ENCODE peak calls at places on chromosomes 5 and 9, in nine cellular contexts. M, D, Y, N, F, O, L, T and B are unnamed samples.

GRCh38 chr5:61999371-61999770 is 306.6 kb upstream of the KIF2A start:
- DNase-seq in T (no peak), M (no peak), L (no peak), N (no peak), D (no peak), O (no peak), F (no peak), Y (no peak), B (no peak)

GRCh38 chr5:68224561-68225187 is 9.1 kb downstream of the PIK3R1 start:
- DNase-seq in N (peak), O (no peak), D (no peak), Y (no peak), T (no peak), L (no peak), M (no peak), F (no peak), B (no peak)

GRCh38 chr5:160656961-160657570 is 194.9 kb downstream of the ATP10B start:
- DNase-seq in L (no peak), O (no peak), M (no peak), N (no peak), F (peak), T (no peak), Y (no peak), D (no peak), B (no peak)

GRCh38 chr5:159324097-159324760 is 6.1 kb downstream of the IL12B start:
- DNase-seq in N (peak), D (no peak), O (no peak), F (no peak), T (no peak), L (no peak), M (no peak), Y (no peak), B (peak)

GRCh38 chr9:111148390-111148993 is 110.2 kb upstream of the LPAR1 start:
- DNase-seq in D (no peak), Y (no peak), L (no peak), O (no peak), T (no peak), M (no peak), N (peak), F (no peak), B (no peak)

GRCh38 chr9:87863882-87864465 is 18.7 kb upstream of the SPATA31E1 start:
- DNase-seq in D (no peak), O (no peak), L (no peak), Y (no peak), N (no peak), F (no peak), T (no peak), M (no peak), B (no peak)

GRCh38 chr5:116853992-116854391 is 279.4 kb upstream of the SEMA6A start:
- DNase-seq in L (no peak), M (no peak), D (no peak), F (no peak), O (no peak), N (no peak), T (no peak), Y (no peak), B (no peak)

GRCh38 chr5:29039994-29040393 is 2001.6 kb upstream of the CDH9 start:
- DNase-seq in M (no peak), D (no peak), N (no peak), F (no peak), T (no peak), Y (no peak), L (no peak), O (no peak), B (no peak)

GRCh38 chr9:112380771-112381181 is 868 bp downstream of the HSDL2 start:
- DNase-seq in L (no peak), Y (no peak), T (no peak), D (no peak), F (no peak), M (no peak), O (peak), N (peak), B (no peak)

GRCh38 chr5:93235751-93236150 is 345.3 kb downstream of the NR2F1-AS1 start:
- DNase-seq in Y (no peak), D (no peak), L (no peak), O (peak), M (no peak), T (no peak), N (no peak), F (no peak), B (no peak)

GRCh38 chr5:81552844-81553569 is 159.1 kb upstream of the ACOT12 start:
- DNase-seq in T (no peak), N (peak), D (no peak), Y (no peak), M (no peak), L (no peak), F (no peak), O (no peak), B (no peak)

GRCh38 chr9:108244676-108245075 is 611.1 kb downstream of the ACTL7B start:
- DNase-seq in L (no peak), M (no peak), O (no peak), Y (no peak), D (no peak), N (no peak), T (no peak), F (no peak), B (no peak)

GRCh38 chr5:31730139-31730538 is 91.2 kb downstream of the PDZD2 start:
- DNase-seq in N (no peak), L (no peak), Y (no peak), O (no peak), D (no peak), F (no peak), M (no peak), T (no peak), B (no peak)

GRCh38 chr9:133714606-133715294 is 23.4 kb downstream of the SARDH start:
- DNase-seq in T (peak), Y (peak), N (peak), M (peak), D (no peak), F (no peak), O (no peak), L (peak), B (no peak)

GRCh38 chr5:28926422-28926821 is 1888.0 kb upstream of the CDH9 start:
- DNase-seq in O (no peak), Y (no peak), L (no peak), M (no peak), N (no peak), D (no peak), T (no peak), F (no peak), B (no peak)

GRCh38 chr5:65263291-65263690 is 218.4 kb downstream of the ADAMTS6 start:
- DNase-seq in O (no peak), L (no peak), N (peak), T (no peak), F (no peak), M (no peak), D (no peak), Y (no peak), B (no peak)

GRCh38 chr5:2634399-2635176 is 116.9 kb downstream of the IRX2 start:
- DNase-seq in Y (no peak), N (no peak), F (no peak), L (no peak), M (no peak), T (no peak), O (no peak), D (no peak), B (no peak)

GRCh38 chr9:109143881-109144562 is 23.0 kb downstream of the FRRS1L start:
- DNase-seq in Y (no peak), O (peak), T (no peak), N (peak), F (no peak), D (no peak), M (no peak), L (no peak), B (peak)

GRCh38 chr9:20701058-20701457 is 17.0 kb downstream of the FOCAD start:
- DNase-seq in D (no peak), T (no peak), O (no peak), N (no peak), L (no peak), F (no peak), Y (no peak), M (no peak), B (no peak)

GRCh38 chr9:114246558-114246957 is 76.3 kb upstream of the ORM1 start:
- DNase-seq in Y (no peak), L (no peak), T (no peak), D (no peak), N (peak), F (no peak), O (no peak), M (no peak), B (no peak)

GRCh38 chr5:142182840-142183239 is 74.3 kb downstream of the NDFIP1 start:
- DNase-seq in N (no peak), Y (no peak), D (no peak), L (no peak), F (no peak), O (no peak), M (no peak), T (no peak), B (no peak)
- TF ChIP-seq CTCF in N (no peak), Y (no peak), D (no peak), L (no peak), F (no peak), O (no peak), M (no peak), T (no peak), B (no peak)

GRCh38 chr5:133957591-133957990 is 10.8 kb downstream of the C5orf15 start:
- DNase-seq in D (no peak), F (no peak), M (no peak), Y (no peak), O (no peak), T (no peak), L (no peak), N (no peak), B (no peak)
- H3K27ac ChIP-seq in D (no peak), F (no peak), M (no peak), Y (no peak), O (no peak), T (peak), L (no peak), N (no peak), B (no peak)

DNA sequence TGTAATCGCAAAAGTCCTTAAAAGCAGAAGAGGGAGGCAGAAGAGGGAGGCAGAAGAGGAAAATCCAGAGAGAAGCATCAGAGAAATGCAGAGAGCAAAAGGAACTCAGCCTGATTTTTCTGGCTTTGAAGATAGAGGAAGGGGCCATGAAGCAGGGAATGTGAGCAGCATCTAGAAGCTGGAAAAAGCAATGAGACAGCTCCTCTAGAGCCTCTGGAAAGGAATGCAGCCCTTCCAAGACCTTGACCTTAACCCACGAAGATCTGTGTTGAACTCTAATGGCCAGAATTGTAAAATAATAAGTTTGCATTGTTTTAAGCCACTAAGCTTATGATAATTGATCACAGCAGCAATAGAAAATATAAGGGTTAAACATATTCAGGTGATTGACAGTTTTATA is 159.6 kb downstream of the ATPSCKMT start:
- DNase-seq in L (no peak), N (no peak), Y (no peak), O (no peak), M (no peak), T (no peak), D (no peak), F (no peak), B (no peak)
- TF ChIP-seq CTCF in L (no peak), N (no peak), Y (no peak), O (no peak), M (no peak), T (no peak), D (no peak), F (no peak), B (peak)

DNA sequence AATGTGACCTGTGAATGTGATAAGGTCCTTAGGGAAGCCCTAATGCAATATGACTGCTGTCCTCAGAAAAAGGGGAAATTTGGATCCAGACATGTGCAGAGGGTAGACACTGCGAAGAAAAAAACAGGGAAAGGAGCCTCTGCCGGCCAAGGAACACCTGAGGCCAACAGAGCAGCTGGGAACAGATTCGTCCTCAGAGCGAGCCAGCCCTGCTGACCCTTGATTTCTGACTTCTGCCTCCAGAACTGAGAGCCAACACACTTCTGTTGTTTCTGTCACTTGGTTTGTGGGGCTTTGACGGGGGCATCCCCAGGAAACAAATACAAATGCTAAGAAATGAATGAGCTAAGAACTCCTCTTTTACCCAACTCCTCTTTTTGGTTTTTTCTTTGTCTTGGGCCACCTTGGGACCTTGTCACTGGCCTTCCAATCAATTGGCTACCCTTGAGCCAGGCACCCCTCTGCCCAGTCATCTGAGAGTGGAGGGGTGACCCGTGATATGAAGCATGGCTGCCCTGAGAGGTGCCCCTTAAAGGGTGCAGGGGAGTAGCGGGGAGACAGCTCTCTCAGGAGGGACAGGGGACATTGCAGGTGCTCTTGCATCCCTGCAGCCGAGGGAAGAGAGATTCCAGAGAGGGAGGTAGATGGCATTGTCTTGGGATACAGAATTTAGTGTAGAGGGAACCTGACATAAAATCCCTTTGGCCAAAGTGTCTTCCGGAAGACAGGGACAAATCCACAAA is 16.9 kb downstream of the TMOD1 start:
- DNase-seq in Y (no peak), M (no peak), D (no peak), L (no peak), F (no peak), O (no peak), N (no peak), T (no peak), B (no peak)
- H3K27ac ChIP-seq in Y (no peak), M (no peak), D (no peak), L (peak), F (peak), O (peak), N (no peak), T (peak), B (no peak)

GRCh38 chr9:1701113-1701512 is 314.0 kb upstream of the SMARCA2 start:
- DNase-seq in F (no peak), Y (no peak), O (peak), T (no peak), N (no peak), M (no peak), L (no peak), D (no peak), B (no peak)
- TF ChIP-seq CTCF in F (no peak), Y (no peak), O (no peak), T (no peak), N (no peak), M (no peak), L (no peak), D (no peak), B (peak)

GRCh38 chr9:123370108-123370507 is 14.1 kb downstream of the CRB2 start:
- DNase-seq in M (no peak), F (no peak), Y (no peak), O (no peak), N (no peak), T (no peak), D (no peak), L (no peak), B (no peak)

GRCh38 chr9:123371228-123371584 is 15.2 kb downstream of the CRB2 start:
- DNase-seq in D (no peak), N (no peak), F (no peak), L (no peak), Y (no peak), M (no peak), T (no peak), O (no peak), B (no peak)

GRCh38 chr9:123371805-123372590 is 16.0 kb downstream of the CRB2 start:
- DNase-seq in L (no peak), N (no peak), M (no peak), O (no peak), D (no peak), T (no peak), Y (no peak), F (no peak), B (no peak)

GRCh38 chr9:123369296-123369695 is 13.3 kb downstream of the CRB2 start:
- DNase-seq in D (no peak), L (no peak), M (no peak), F (no peak), Y (no peak), O (no peak), N (no peak), T (no peak), B (no peak)

GRCh38 chr9:123370526-123371227 is 14.7 kb downstream of the CRB2 start:
- DNase-seq in Y (no peak), O (peak), D (no peak), M (no peak), T (no peak), L (no peak), N (no peak), F (no peak), B (no peak)
- H3K27ac ChIP-seq in Y (no peak), O (no peak), D (no peak), M (no peak), T (no peak), L (no peak), N (no peak), F (no peak), B (no peak)

GRCh38 chr5:126599499-126599898 is 1.2 kb upstream of the PHAX start:
- DNase-seq in O (no peak), L (no peak), F (no peak), N (no peak), Y (no peak), D (no peak), M (no peak), T (no peak), B (no peak)
- TF ChIP-seq CTCF in O (no peak), L (no peak), F (no peak), N (no peak), Y (no peak), D (no peak), M (no peak), T (no peak), B (no peak)